ENCODE peak calls at places on chromosome 5, in four cellular contexts. One of them, this sample, is unnamed.

GRCh38 chr5:67160985-67161384 is 35.6 kb downstream of the CD180 start:
- DNase-seq in stomach: no peak
- DNase-seq in transverse colon: no peak
- DNase-seq in spleen: no peak
- DNase-seq in this sample: peak

GRCh38 chr5:10352404-10353240 is 873 bp upstream of the MARCHF6 start:
- DNase-seq in stomach: no peak
- DNase-seq in transverse colon: no peak
- DNase-seq in spleen: no peak
- DNase-seq in this sample: no peak

GRCh38 chr5:148584103-148584502 is 70.2 kb downstream of the HTR4 start:
- DNase-seq in stomach: no peak
- DNase-seq in transverse colon: no peak
- DNase-seq in spleen: no peak
- DNase-seq in this sample: no peak

GRCh38 chr5:74252033-74252430 is 388.5 kb downstream of the ENC1 start:
- DNase-seq in stomach: no peak
- DNase-seq in transverse colon: no peak
- DNase-seq in spleen: no peak
- DNase-seq in this sample: no peak

GRCh38 chr5:1519631-1520141 is 4.1 kb downstream of the LPCAT1 start:
- DNase-seq in stomach: no peak
- DNase-seq in transverse colon: peak
- DNase-seq in spleen: peak
- DNase-seq in this sample: no peak

GRCh38 chr5:1555011-1555807 is 31.4 kb upstream of the LPCAT1 start:
- DNase-seq in stomach: no peak
- DNase-seq in transverse colon: peak
- DNase-seq in spleen: no peak
- DNase-seq in this sample: peak

GRCh38 chr5:149217802-149218153 is 53.9 kb upstream of the AFAP1L1 start:
- DNase-seq in stomach: no peak
- DNase-seq in transverse colon: no peak
- DNase-seq in spleen: no peak
- DNase-seq in this sample: no peak

GRCh38 chr5:17024686-17025180 is 88.6 kb upstream of the MYO10 start:
- DNase-seq in stomach: no peak
- DNase-seq in transverse colon: no peak
- DNase-seq in spleen: no peak
- DNase-seq in this sample: no peak

GRCh38 chr5:145221416-145221815 is 613.7 kb downstream of the PRELID2 start:
- DNase-seq in stomach: no peak
- DNase-seq in transverse colon: no peak
- DNase-seq in spleen: no peak
- DNase-seq in this sample: no peak

GRCh38 chr5:39476466-39477215 is 51.9 kb upstream of the DAB2 start:
- DNase-seq in stomach: no peak
- DNase-seq in transverse colon: no peak
- DNase-seq in spleen: no peak
- DNase-seq in this sample: no peak
- H3K27ac ChIP-seq in stomach: no peak
- H3K27ac ChIP-seq in transverse colon: no peak
- H3K27ac ChIP-seq in spleen: no peak
- H3K27ac ChIP-seq in this sample: no peak

GRCh38 chr5:141958113-141958512 is at the start of gene PCDH12:
- DNase-seq in stomach: no peak
- DNase-seq in transverse colon: peak
- DNase-seq in spleen: peak
- DNase-seq in this sample: no peak
- TF ChIP-seq POLR2AphosphoS5 in stomach: no peak
- TF ChIP-seq POLR2AphosphoS5 in transverse colon: no peak
- TF ChIP-seq POLR2AphosphoS5 in spleen: peak
- TF ChIP-seq POLR2AphosphoS5 in this sample: peak

DNA sequence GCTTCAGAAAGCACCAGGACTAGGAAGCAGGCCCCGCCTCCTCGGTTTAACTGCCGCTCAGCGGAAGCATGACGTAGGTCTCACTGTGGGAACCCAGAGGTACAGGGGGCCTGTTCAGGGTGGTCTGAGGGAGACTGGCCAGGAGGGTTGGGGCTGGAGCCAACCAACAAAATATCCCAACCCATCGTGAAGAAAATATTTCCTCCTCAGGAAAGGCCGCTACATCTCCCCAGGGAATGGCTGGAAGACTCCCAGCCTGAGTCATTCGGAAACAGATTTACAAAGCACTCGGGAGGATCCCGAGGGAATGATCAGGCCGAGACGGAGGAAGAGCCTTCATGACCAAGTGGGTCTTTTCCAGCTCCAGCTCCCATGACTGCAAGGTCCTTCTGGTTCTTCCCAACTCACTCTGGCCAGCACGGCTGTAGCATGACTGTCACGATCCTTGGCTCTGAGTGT is 100.8 kb downstream of the LHFPL2 start:
- DNase-seq in stomach: no peak
- DNase-seq in transverse colon: peak
- DNase-seq in spleen: no peak
- DNase-seq in this sample: no peak
- TF ChIP-seq POLR2A in stomach: no peak
- TF ChIP-seq POLR2A in transverse colon: no peak
- TF ChIP-seq POLR2A in spleen: no peak
- TF ChIP-seq POLR2A in this sample: no peak

GRCh38 chr5:95730730-95731570 is at the start of gene RHOBTB3:
- DNase-seq in stomach: peak
- DNase-seq in transverse colon: peak
- DNase-seq in spleen: peak
- DNase-seq in this sample: peak
- H3K27ac ChIP-seq in stomach: peak
- H3K27ac ChIP-seq in transverse colon: peak
- H3K27ac ChIP-seq in spleen: peak
- H3K27ac ChIP-seq in this sample: peak

DNA sequence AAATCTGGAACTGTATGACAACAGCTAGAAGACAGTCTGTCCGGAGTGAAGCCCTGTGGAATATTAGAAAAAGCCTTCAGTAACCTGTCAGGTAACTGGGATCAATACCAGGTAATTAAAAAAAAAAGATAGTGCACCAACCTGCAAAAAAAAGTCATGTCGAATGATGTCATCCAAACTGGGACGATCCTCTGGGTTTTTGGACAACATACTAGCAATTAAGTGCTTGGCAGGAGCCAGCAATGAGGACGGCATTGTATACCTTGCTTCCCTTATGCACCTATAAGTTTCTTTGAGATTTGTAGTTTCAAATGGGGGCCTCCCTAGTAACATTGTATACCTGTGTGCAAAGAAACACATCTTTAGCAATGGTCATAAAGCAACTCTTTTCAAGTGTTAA is 2.8 kb downstream of the PLK2 start:
- DNase-seq in stomach: no peak
- DNase-seq in transverse colon: no peak
- DNase-seq in spleen: no peak
- DNase-seq in this sample: no peak
- TF ChIP-seq POLR2AphosphoS5 in stomach: no peak
- TF ChIP-seq POLR2AphosphoS5 in transverse colon: no peak
- TF ChIP-seq POLR2AphosphoS5 in spleen: no peak
- TF ChIP-seq POLR2AphosphoS5 in this sample: no peak

DNA sequence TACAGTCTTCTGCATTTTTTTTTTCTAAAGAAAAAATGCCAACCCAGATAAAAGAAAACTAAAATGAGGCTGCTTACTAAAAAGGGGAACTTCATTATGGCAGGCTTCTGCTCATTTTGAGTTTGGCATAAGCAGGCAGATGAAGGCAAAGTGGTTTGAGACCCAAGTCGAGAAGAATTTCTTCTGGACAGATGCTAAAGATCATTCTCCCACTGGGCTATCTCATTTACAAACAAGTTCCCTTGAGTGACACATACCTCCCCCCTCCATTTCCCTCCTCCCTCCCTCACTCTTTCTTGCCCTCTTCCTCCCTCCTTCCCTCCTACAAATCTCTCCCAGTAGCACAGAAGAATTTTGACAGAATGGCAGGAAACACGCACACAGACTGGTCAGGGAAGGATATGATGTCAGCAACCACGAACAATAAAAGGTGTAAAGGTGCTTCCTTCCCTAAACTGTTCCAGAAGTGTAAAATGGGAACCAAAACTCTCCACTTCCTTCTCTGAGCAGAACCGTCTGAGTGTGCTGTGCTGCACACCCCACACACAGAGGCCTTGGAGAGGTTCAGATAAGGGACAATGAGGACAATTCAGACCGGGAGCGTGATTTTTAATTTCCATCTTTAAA is 55.9 kb downstream of the MEF2C start:
- DNase-seq in stomach: no peak
- DNase-seq in transverse colon: peak
- DNase-seq in spleen: peak
- DNase-seq in this sample: no peak
- TF ChIP-seq POLR2A in stomach: no peak
- TF ChIP-seq POLR2A in transverse colon: peak
- TF ChIP-seq POLR2A in spleen: peak
- TF ChIP-seq POLR2A in this sample: no peak

GRCh38 chr5:34475249-34475966 is 180.7 kb upstream of the RAI14 start:
- DNase-seq in stomach: no peak
- DNase-seq in transverse colon: no peak
- DNase-seq in spleen: no peak
- DNase-seq in this sample: no peak
- H3K27ac ChIP-seq in stomach: peak
- H3K27ac ChIP-seq in transverse colon: no peak
- H3K27ac ChIP-seq in spleen: no peak
- H3K27ac ChIP-seq in this sample: no peak

DNA sequence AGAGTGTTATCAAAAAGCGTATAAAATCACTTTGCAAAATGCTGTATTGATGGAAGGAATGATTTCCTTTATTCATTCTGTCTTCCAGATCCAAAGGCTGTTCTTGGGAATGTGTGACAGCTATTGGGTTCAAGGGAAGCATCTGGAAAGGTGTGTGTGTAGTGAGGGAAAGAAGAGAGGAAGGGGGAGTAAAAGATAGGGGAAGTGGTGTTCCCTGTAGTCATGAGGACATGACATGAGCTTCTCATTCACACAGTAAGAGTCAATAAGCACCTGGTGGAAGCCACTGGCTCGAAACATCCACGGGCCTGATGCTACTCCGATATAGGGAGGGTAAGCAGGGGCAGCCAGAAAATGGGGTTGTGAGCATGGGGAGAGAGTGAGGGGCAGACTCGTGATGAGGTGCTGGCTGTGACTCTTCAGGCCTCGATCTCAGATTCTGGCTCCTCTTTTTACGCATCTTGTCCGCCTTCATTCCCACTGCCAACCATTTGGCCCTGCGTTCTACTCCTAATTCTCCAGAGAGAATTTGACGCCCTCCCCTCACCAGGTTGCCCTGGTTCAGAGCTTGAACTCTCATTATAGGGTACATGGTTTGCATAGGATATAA is 29.1 kb upstream of the HSPA9 start:
- DNase-seq in stomach: no peak
- DNase-seq in transverse colon: no peak
- DNase-seq in spleen: no peak
- DNase-seq in this sample: no peak
- TF ChIP-seq POLR2AphosphoS5 in stomach: no peak
- TF ChIP-seq POLR2AphosphoS5 in transverse colon: no peak
- TF ChIP-seq POLR2AphosphoS5 in spleen: no peak
- TF ChIP-seq POLR2AphosphoS5 in this sample: no peak

DNA sequence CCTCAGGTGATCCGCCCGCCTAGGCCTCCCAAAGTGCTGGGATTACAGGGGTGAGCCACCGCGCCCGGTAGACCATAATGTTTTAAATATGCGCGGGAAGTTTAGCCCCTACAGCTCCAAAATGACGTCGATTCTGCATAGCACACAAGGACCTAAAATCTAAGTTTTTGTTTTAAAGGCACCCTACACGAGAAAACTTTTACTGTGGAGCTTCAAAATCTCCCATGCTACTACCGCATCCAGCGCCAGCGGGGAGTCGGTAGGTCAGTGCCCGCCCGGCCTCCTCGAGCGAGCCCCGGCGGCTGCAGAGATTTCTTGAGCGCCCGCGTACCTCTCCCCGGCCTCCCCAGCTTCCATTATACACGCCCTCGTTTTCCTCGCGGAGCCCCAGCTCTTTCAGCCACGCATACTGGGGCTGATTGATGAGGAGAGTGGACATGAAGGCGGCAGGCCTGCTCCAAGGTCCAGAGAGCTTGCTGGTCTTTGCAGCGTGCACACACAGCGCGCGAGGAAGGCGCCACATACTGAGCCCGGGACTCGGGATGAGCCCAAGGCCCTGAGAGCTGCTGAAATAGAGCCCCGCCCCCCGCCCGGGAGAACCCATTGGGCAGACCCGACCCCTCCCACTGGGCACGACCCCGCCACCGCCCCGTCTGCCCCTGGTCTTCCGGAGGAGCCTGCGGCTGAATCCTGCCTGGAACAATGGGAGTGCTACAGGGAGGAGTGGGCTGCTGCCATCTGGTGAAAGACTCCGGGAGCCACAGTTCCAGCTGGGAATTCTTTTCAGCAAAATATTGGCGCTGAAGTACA is at the start of gene ALDH7A1:
- DNase-seq in stomach: peak
- DNase-seq in transverse colon: peak
- DNase-seq in spleen: peak
- DNase-seq in this sample: peak
- TF ChIP-seq POLR2A in stomach: no peak
- TF ChIP-seq POLR2A in transverse colon: peak
- TF ChIP-seq POLR2A in spleen: peak
- TF ChIP-seq POLR2A in this sample: no peak

DNA sequence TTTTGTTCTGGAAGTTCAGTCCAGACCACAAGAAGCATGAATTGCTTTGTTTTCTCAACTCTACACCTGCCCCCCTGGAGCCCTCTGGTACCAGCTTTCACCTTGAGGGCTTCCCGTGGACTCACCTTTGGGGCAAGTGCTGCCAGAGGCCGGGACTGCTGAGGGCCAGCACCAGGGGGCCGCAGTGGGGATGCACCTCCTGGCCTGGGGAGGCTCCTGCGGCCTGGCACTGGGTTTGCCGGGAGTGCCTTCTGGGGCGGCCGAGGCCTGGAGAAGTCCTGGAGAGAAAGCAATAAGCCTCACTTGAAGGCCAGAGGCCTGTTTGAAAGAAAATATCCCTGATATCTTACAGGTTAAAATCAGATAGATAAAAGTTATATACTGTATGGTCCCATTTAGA is 21.7 kb downstream of the NIPAL4 start:
- DNase-seq in stomach: no peak
- DNase-seq in transverse colon: no peak
- DNase-seq in spleen: no peak
- DNase-seq in this sample: no peak
- H3K27ac ChIP-seq in stomach: no peak
- H3K27ac ChIP-seq in transverse colon: peak
- H3K27ac ChIP-seq in spleen: peak
- H3K27ac ChIP-seq in this sample: no peak

This sample was measured in breast epithelium.